ENCODE peak calls at places on chromosomes 16 and 17, in eight cellular contexts. One of them, this sample, is unnamed.
A peak's percentile ranks its signal among the peaks of the same experiment; 100 is the strongest.

GRCh38 chr17:50034504-50035364 is 21.2 kb upstream of the ITGA3 start:
- DNase-seq in GM23338: no peak
- DNase-seq in left ventricle myocardium inferior: no peak
- DNase-seq in esophagus muscularis mucosa: no peak
- DNase-seq in thoracic aorta: no peak
- DNase-seq in transverse colon: no peak
- DNase-seq in cardiac muscle cell: no peak
- DNase-seq in neural progenitor cell: no peak
- DNase-seq in this sample: peak; percentile 90

GRCh38 chr16:68503334-68503733 is 35.8 kb upstream of the ZFP90 start:
- DNase-seq in GM23338: no peak
- DNase-seq in left ventricle myocardium inferior: no peak
- DNase-seq in esophagus muscularis mucosa: no peak
- DNase-seq in thoracic aorta: no peak
- DNase-seq in transverse colon: no peak
- DNase-seq in cardiac muscle cell: no peak
- DNase-seq in neural progenitor cell: no peak
- DNase-seq in this sample: no peak

GRCh38 chr16:75703341-75703740 is 2.1 kb upstream of the DUXB start:
- DNase-seq in GM23338: no peak
- DNase-seq in left ventricle myocardium inferior: no peak
- DNase-seq in esophagus muscularis mucosa: no peak
- DNase-seq in thoracic aorta: no peak
- DNase-seq in transverse colon: no peak
- DNase-seq in cardiac muscle cell: peak; percentile 6
- DNase-seq in neural progenitor cell: no peak
- DNase-seq in this sample: no peak

GRCh38 chr16:88453217-88453531 is at the start of gene ZFPM1:
- DNase-seq in GM23338: no peak
- DNase-seq in left ventricle myocardium inferior: no peak
- DNase-seq in esophagus muscularis mucosa: no peak
- DNase-seq in thoracic aorta: no peak
- DNase-seq in transverse colon: no peak
- DNase-seq in cardiac muscle cell: no peak
- DNase-seq in neural progenitor cell: peak; percentile 98
- DNase-seq in this sample: no peak

GRCh38 chr17:1025733-1026598 is 29.0 kb downstream of the TIMM22 start:
- DNase-seq in GM23338: no peak
- DNase-seq in left ventricle myocardium inferior: no peak
- DNase-seq in esophagus muscularis mucosa: no peak
- DNase-seq in thoracic aorta: no peak
- DNase-seq in transverse colon: no peak
- DNase-seq in cardiac muscle cell: no peak
- DNase-seq in neural progenitor cell: no peak
- DNase-seq in this sample: no peak

GRCh38 chr17:38426441-38426840 is 1.8 kb upstream of the ARHGAP23 start:
- DNase-seq in GM23338: no peak
- DNase-seq in left ventricle myocardium inferior: no peak
- DNase-seq in esophagus muscularis mucosa: no peak
- DNase-seq in thoracic aorta: no peak
- DNase-seq in transverse colon: no peak
- DNase-seq in cardiac muscle cell: no peak
- DNase-seq in neural progenitor cell: no peak
- DNase-seq in this sample: no peak

GRCh38 chr17:78387982-78388941 is 9.8 kb downstream of the PGS1 start:
- DNase-seq in GM23338: no peak
- DNase-seq in left ventricle myocardium inferior: peak; percentile 43
- DNase-seq in esophagus muscularis mucosa: no peak
- DNase-seq in thoracic aorta: no peak
- DNase-seq in transverse colon: peak; percentile 37
- DNase-seq in cardiac muscle cell: peak; percentile 68
- DNase-seq in neural progenitor cell: no peak
- DNase-seq in this sample: no peak

GRCh38 chr17:65588194-65588808 is 26.9 kb upstream of the AXIN2 start:
- DNase-seq in GM23338: no peak
- DNase-seq in left ventricle myocardium inferior: peak; percentile 45
- DNase-seq in esophagus muscularis mucosa: no peak
- DNase-seq in thoracic aorta: no peak
- DNase-seq in transverse colon: peak; percentile 78
- DNase-seq in cardiac muscle cell: no peak
- DNase-seq in neural progenitor cell: no peak
- DNase-seq in this sample: peak; percentile 59

GRCh38 chr16:11093578-11094074 is 149.3 kb downstream of the CLEC16A start:
- DNase-seq in GM23338: no peak
- DNase-seq in left ventricle myocardium inferior: no peak
- DNase-seq in esophagus muscularis mucosa: no peak
- DNase-seq in thoracic aorta: no peak
- DNase-seq in transverse colon: peak; percentile 36
- DNase-seq in cardiac muscle cell: no peak
- DNase-seq in neural progenitor cell: no peak
- DNase-seq in this sample: no peak

GRCh38 chr17:28748852-28749515 is 5.2 kb downstream of the TRAF4 start:
- DNase-seq in GM23338: no peak
- DNase-seq in left ventricle myocardium inferior: no peak
- DNase-seq in esophagus muscularis mucosa: no peak
- DNase-seq in thoracic aorta: no peak
- DNase-seq in transverse colon: no peak
- DNase-seq in cardiac muscle cell: no peak
- DNase-seq in neural progenitor cell: no peak
- DNase-seq in this sample: no peak

GRCh38 chr17:18920911-18921441 is 31.0 kb upstream of the SLC5A10 start:
- DNase-seq in GM23338: no peak
- DNase-seq in left ventricle myocardium inferior: no peak
- DNase-seq in esophagus muscularis mucosa: no peak
- DNase-seq in thoracic aorta: no peak
- DNase-seq in transverse colon: peak; percentile 15
- DNase-seq in cardiac muscle cell: peak; percentile 2
- DNase-seq in neural progenitor cell: no peak
- DNase-seq in this sample: no peak

GRCh38 chr16:27108051-27108770 is 41.5 kb downstream of the C16orf82 start:
- DNase-seq in GM23338: no peak
- DNase-seq in left ventricle myocardium inferior: no peak
- DNase-seq in esophagus muscularis mucosa: no peak
- DNase-seq in thoracic aorta: no peak
- DNase-seq in transverse colon: no peak
- DNase-seq in cardiac muscle cell: no peak
- DNase-seq in neural progenitor cell: no peak
- DNase-seq in this sample: no peak

GRCh38 chr16:27839419-27839818 is 224.1 kb downstream of the GSG1L start:
- DNase-seq in GM23338: no peak
- DNase-seq in left ventricle myocardium inferior: no peak
- DNase-seq in esophagus muscularis mucosa: no peak
- DNase-seq in thoracic aorta: no peak
- DNase-seq in transverse colon: no peak
- DNase-seq in cardiac muscle cell: peak; percentile 11
- DNase-seq in neural progenitor cell: no peak
- DNase-seq in this sample: no peak

GRCh38 chr17:48505788-48506187 is 25.0 kb downstream of the HOXB1 start:
- DNase-seq in GM23338: no peak
- DNase-seq in left ventricle myocardium inferior: no peak
- DNase-seq in esophagus muscularis mucosa: no peak
- DNase-seq in thoracic aorta: no peak
- DNase-seq in transverse colon: no peak
- DNase-seq in cardiac muscle cell: peak; percentile 80
- DNase-seq in neural progenitor cell: no peak
- DNase-seq in this sample: no peak

DNA sequence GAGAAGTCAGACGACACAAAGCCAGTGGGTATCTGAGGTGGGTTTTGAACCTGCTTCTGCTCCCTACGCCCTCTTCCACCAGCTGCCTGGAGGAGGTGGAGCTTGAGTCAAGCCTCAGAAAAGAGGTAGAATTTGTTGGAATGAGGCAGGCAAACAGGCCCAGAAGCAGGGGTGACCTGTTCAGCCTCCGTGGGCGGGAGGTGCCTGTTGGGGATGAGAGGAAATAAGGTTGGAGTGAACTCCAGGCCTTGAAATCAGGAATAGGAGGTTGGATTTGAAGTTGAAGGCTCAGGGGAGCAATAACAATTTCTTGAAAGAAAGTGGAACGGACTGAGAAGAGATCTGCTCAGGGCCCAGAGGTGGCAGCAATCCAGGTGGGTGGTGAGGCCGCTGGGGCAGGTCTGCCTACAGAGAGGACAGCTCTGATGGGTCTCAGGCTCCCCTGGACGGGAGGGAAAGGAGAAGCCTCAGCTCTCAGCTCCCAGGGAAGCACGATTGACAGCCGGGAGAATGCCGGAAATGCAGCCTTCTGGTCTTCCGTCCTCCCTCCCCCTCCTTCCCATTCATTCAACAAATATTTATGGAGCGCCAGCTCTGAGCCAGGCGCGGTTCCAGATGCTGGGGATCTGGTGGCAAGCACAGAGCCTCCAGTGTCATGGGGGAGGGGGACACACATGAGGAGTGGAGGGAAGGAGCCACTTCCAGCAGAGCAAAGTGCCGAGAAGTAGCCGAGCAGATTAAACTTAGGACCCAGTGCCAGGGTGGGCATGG is 61.9 kb upstream of the CIBAR2 start:
- DNase-seq in GM23338: peak; percentile 68
- DNase-seq in left ventricle myocardium inferior: no peak
- DNase-seq in esophagus muscularis mucosa: no peak
- DNase-seq in thoracic aorta: no peak
- DNase-seq in transverse colon: peak; percentile 34
- DNase-seq in cardiac muscle cell: peak; percentile 80
- DNase-seq in neural progenitor cell: peak; percentile 51
- DNase-seq in this sample: no peak
- H3K4me1 ChIP-seq in GM23338: peaks cover 34% of the 10 kb centered on the region
- H3K4me1 ChIP-seq in left ventricle myocardium inferior: peaks cover 77% of the 10 kb centered on the region
- H3K4me1 ChIP-seq in esophagus muscularis mucosa: peaks cover 80% of the 10 kb centered on the region
- H3K4me1 ChIP-seq in thoracic aorta: peaks cover 60% of the 10 kb centered on the region
- H3K4me1 ChIP-seq in transverse colon: peaks cover 54% of the 10 kb centered on the region
- H3K4me1 ChIP-seq in cardiac muscle cell: peaks cover 42% of the 10 kb centered on the region
- H3K4me1 ChIP-seq in neural progenitor cell: peaks cover 31% of the 10 kb centered on the region
- H3K4me1 ChIP-seq in this sample: peaks cover 6% of the 10 kb centered on the region

GRCh38 chr16:49644143-49644460 is 211.8 kb downstream of the ZNF423 start:
- DNase-seq in GM23338: peak; percentile 54
- DNase-seq in left ventricle myocardium inferior: no peak
- DNase-seq in esophagus muscularis mucosa: no peak
- DNase-seq in thoracic aorta: no peak
- DNase-seq in transverse colon: no peak
- DNase-seq in cardiac muscle cell: peak; percentile 42
- DNase-seq in neural progenitor cell: peak; percentile 21
- DNase-seq in this sample: no peak
- TF ChIP-seq CTCF in GM23338: peak; percentile 47
- TF ChIP-seq CTCF in left ventricle myocardium inferior: peak; percentile 27
- TF ChIP-seq CTCF in esophagus muscularis mucosa: no peak
- TF ChIP-seq CTCF in thoracic aorta: no peak
- TF ChIP-seq CTCF in transverse colon: no peak
- TF ChIP-seq CTCF in cardiac muscle cell: peak; percentile 45
- TF ChIP-seq CTCF in neural progenitor cell: peak; percentile 33
- TF ChIP-seq CTCF in this sample: no peak

DNA sequence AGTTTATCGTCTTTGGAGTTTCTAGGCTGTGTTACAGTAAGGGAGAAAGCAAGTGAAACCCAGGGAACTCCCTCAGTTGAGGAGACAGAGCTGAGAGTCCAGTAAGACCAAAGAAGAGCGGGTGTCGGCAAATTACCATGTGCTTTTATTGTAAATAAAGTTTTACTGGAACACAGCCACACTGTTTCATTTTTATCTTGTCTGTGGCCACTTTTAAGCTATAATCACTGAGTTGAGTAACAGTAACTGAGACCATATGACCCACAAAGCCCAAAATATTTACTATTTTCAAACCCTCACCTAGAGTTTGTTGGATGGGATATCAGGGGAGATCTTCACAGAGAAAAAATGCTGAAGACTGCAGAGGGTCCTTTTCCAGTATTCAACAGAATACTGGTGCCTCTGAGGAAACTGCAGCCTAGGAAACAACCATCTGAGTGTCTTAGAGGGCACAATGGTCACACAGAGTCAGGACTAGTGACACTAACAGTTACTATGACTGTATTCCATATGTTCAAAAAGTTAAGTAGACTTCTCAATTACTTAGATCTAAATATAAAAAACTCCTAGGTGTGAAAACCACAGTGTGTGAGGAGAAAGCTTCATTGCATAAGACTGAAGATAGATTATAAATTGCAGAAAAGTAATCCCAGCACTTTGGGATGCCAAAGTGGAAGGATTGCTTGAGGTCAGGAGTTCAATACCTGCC is 351.1 kb upstream of the TBX2 start:
- DNase-seq in GM23338: no peak
- DNase-seq in left ventricle myocardium inferior: no peak
- DNase-seq in esophagus muscularis mucosa: no peak
- DNase-seq in thoracic aorta: no peak
- DNase-seq in transverse colon: no peak
- DNase-seq in cardiac muscle cell: peak; percentile 11
- DNase-seq in neural progenitor cell: no peak
- DNase-seq in this sample: no peak
- H3K27ac ChIP-seq in GM23338: peak overlapping the region; percentile 15
- H3K27ac ChIP-seq in left ventricle myocardium inferior: no peak overlapping the region
- H3K27ac ChIP-seq in esophagus muscularis mucosa: no peak overlapping the region
- H3K27ac ChIP-seq in thoracic aorta: no peak overlapping the region
- H3K27ac ChIP-seq in transverse colon: no peak overlapping the region
- H3K27ac ChIP-seq in cardiac muscle cell: no peak overlapping the region
- H3K27ac ChIP-seq in neural progenitor cell: no peak overlapping the region
- H3K27ac ChIP-seq in this sample: no peak overlapping the region

DNA sequence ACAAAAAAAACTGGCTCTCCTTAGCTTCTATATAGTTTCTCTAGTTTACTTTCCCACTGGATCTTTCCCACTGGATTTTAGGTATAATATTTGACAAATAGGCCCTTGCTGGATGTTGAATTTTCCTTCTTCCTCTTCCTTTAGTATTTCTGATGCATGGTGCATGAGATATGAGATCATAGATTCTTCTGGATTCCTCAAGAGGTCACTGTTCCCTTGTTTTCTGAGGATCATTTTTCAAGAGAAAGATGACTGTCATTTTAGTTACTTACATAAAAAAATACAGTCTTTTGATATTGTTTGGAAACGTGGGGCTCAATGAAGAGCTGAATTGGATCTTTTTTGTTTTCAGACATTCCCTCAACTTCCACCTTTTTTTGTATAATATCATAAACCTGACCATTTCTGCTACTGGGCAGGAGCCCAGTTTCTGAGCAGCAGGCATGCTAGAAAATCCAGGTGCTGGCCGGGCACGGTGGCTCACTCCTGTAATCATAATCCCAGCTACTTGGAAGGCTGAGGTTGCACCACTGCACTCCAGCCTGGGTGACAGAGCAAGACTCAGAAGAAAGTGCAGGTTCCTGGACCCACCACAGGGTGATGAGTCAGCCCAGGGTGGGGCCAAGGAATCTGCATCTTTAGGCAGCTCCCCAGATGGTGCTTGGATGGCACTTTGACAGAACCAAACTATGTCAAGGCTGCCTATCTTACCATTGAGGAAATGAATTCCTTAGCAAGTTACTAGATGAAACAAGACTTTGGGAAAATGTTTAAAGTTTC is 70.3 kb downstream of the SDR42E1 start:
- DNase-seq in GM23338: peak; percentile 52
- DNase-seq in left ventricle myocardium inferior: no peak
- DNase-seq in esophagus muscularis mucosa: no peak
- DNase-seq in thoracic aorta: no peak
- DNase-seq in transverse colon: no peak
- DNase-seq in cardiac muscle cell: peak; percentile 75
- DNase-seq in neural progenitor cell: peak; percentile 16
- DNase-seq in this sample: no peak
- H3K4me1 ChIP-seq in GM23338: peaks cover 43% of the 10 kb centered on the region
- H3K4me1 ChIP-seq in left ventricle myocardium inferior: no peaks in the 10 kb centered on the region
- H3K4me1 ChIP-seq in esophagus muscularis mucosa: no peaks in the 10 kb centered on the region
- H3K4me1 ChIP-seq in thoracic aorta: no peaks in the 10 kb centered on the region
- H3K4me1 ChIP-seq in transverse colon: no peaks in the 10 kb centered on the region
- H3K4me1 ChIP-seq in cardiac muscle cell: peaks cover 8% of the 10 kb centered on the region
- H3K4me1 ChIP-seq in neural progenitor cell: peaks cover 40% of the 10 kb centered on the region
- H3K4me1 ChIP-seq in this sample: peaks cover 7% of the 10 kb centered on the region